ENCODE peak calls at places on chromosomes 4 and X, in six cellular contexts. H is esophagus squamous epithelium, N is IMR-90, L is uterus, Z is fibroblast of lung, K is RWPE2. R is an unnamed sample.

GRCh38 chr4:37279894-37280592 is 35.5 kb downstream of the NWD2 start:
- DNase-seq in H (no peak), N (no peak), L (no peak), Z (no peak), K (no peak), R (no peak)

GRCh38 chr4:169311643-169312365 is 41.0 kb upstream of the SH3RF1 start:
- DNase-seq in H (no peak), N (peak; percentile 59), L (no peak), Z (peak; percentile 39), K (no peak), R (peak; percentile 36)

GRCh38 chr4:146245899-146246298 is 31.6 kb downstream of the REELD1 start:
- DNase-seq in H (no peak), N (no peak), L (no peak), Z (peak; percentile 53), K (no peak), R (no peak)

GRCh38 chr4:162274354-162274753 is 110.6 kb upstream of the FSTL5 start:
- DNase-seq in H (no peak), N (no peak), L (no peak), Z (peak; percentile 4), K (no peak), R (no peak)

GRCh38 chr4:129014566-129015509 is 78.5 kb downstream of the SCLT1 start:
- DNase-seq in H (no peak), N (peak; percentile 14), L (no peak), Z (peak; percentile 45), K (no peak), R (no peak)

GRCh38 chrX:118521435-118521834 is 25.8 kb downstream of the DOCK11 start:
- DNase-seq in H (no peak), N (peak; percentile 76), L (no peak), Z (peak; percentile 61), K (no peak), R (no peak)

GRCh38 chr4:183344523-183345255 is 22.5 kb upstream of the CLDN24 start:
- DNase-seq in H (no peak), N (no peak), L (no peak), Z (no peak), K (no peak), R (no peak)

GRCh38 chr4:3629665-3630064 is 97.4 kb upstream of the LRPAP1 start:
- DNase-seq in H (no peak), N (no peak), L (no peak), Z (no peak), K (peak; percentile 30), R (no peak)

GRCh38 chrX:148380614-148381561 is 119.5 kb upstream of the AFF2 start:
- DNase-seq in H (no peak), N (no peak), L (no peak), Z (peak; percentile 32), K (no peak), R (no peak)

GRCh38 chrX:54181196-54181953 is 1.7 kb downstream of the FAM120C start:
- DNase-seq in H (no peak), N (peak; percentile 41), L (no peak), Z (peak; percentile 76), K (no peak), R (no peak)

GRCh38 chrX:54182864-54183613 is at the start of gene FAM120C:
- DNase-seq in H (peak; percentile 2), N (peak; percentile 64), L (peak; percentile 68), Z (peak; percentile 73), K (peak; percentile 52), R (peak; percentile 46)

GRCh38 chrX:54182194-54182863 is 725 bp downstream of the FAM120C start:
- DNase-seq in H (no peak), N (no peak), L (peak; percentile 43), Z (peak; percentile 38), K (peak; percentile 49), R (peak; percentile 30)

GRCh38 chrX:54178100-54178940 is 4.7 kb downstream of the FAM120C start:
- DNase-seq in H (no peak), N (peak; percentile 82), L (no peak), Z (peak; percentile 80), K (no peak), R (no peak)

DNA sequence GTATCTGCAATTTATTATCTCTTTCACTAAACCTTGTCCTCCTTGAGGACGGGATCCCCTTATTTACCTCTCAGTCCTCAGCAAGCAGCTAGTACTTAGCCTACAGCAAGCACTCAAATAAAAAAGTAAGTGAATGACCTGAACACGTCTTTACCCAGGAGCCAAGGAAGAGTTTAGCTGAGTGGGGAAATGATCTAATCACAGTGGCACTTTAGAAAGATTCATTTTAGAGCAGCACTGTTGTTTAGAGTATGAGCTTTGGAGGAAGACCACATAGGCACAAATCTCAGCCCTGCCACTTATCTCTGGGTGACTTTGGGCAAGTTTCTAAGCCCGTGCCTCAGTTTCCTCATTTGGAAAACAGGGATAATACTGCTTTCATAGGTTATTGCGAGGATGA is 2.7 kb downstream of the FAM120C start:
- DNase-seq in H (no peak), N (peak; percentile 58), L (no peak), Z (peak; percentile 57), K (no peak), R (no peak)
- H3K4me3 ChIP-seq in H (peak overlapping the region; percentile 29), N (peak overlapping the region; percentile 93), L (no peak overlapping the region), Z (peak overlapping the region; percentile 49), K (peak overlapping the region; percentile 85), R (no peak overlapping the region)

GRCh38 chr4:122854444-122854843 is 27.8 kb downstream of the FGF2 start:
- DNase-seq in H (no peak), N (no peak), L (peak; percentile 35), Z (peak; percentile 45), K (no peak), R (no peak)
- H3K4me3 ChIP-seq in H (peak overlapping the region; percentile 47), N (no peak overlapping the region), L (peak overlapping the region; percentile 1), Z (no peak overlapping the region), K (no peak overlapping the region), R (peak overlapping the region; percentile 1)

DNA sequence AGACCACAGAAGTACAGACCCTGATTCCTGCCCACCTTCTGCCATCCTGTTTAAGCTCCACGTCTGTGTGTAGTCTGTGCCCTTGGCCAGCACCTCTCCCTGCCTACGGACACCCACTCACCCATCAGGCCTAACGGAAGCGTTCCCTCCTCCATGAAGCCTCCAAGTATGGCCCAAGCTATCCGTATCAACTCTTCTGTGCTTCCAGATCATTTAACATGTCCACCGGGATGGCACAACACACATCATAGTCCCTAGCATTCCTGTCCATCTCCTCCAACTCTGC is 11.7 kb downstream of the WDR1 start:
- DNase-seq in H (no peak), N (no peak), L (no peak), Z (no peak), K (no peak), R (no peak)
- H3K4me3 ChIP-seq in H (peak overlapping the region; percentile 38), N (no peak overlapping the region), L (no peak overlapping the region), Z (no peak overlapping the region), K (no peak overlapping the region), R (no peak overlapping the region)

DNA sequence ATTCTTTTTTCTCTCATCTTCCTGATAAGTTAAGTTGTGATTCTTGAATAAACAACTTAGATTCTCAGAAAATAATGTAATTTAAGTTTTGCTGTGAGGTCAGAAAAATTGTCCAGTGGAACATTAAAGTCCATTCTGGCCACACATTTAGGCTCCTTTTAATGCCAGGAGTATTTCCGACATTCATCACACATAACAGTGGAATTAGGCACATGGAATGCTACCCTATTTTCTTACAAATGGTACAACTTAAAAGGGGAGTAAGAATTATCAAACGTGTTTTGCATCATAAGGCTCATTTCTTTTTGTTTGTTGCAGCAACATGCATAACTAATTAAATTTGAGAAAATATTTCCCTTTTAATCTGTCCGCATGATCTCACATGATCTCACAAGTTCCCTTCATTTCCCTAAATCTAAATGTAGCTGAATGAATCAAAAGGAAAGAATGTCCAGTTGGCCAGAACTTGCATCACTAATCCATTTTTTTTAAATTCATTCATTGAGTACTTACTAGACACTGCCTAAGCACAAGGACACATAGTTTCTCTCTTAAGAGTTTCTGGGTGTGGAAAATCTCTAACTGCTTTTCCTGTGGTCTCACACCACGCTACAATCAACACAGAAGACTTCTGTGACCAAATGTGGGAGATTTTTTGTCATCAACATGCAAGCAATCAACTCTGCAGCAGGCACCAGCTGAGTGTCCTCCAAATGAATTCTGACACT is 22.0 kb downstream of the SPARCL1 start:
- DNase-seq in H (no peak), N (peak; percentile 85), L (no peak), Z (peak; percentile 95), K (no peak), R (no peak)
- H3K4me3 ChIP-seq in H (no peak overlapping the region), N (no peak overlapping the region), L (no peak overlapping the region), Z (no peak overlapping the region), K (no peak overlapping the region), R (no peak overlapping the region)

DNA sequence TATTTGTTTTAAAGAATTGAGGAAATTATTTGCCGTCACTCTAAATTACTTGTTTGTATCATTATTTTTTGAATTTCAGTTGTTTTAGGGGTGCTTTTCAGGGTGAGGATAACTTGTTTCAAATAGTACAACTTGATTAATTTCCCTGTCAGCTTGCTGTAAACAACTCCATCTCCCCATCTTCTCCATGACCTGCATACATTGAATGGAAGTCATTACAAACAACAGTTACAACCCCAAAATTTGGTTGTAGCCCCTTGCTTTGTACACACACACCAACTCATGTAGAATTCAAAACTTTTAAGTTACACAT is 1.4 kb downstream of the MTHFD2L start:
- DNase-seq in H (no peak), N (no peak), L (no peak), Z (no peak), K (no peak), R (no peak)
- H3K4me3 ChIP-seq in H (peak overlapping the region; percentile 90), N (no peak overlapping the region), L (no peak overlapping the region), Z (no peak overlapping the region), K (no peak overlapping the region), R (no peak overlapping the region)

DNA sequence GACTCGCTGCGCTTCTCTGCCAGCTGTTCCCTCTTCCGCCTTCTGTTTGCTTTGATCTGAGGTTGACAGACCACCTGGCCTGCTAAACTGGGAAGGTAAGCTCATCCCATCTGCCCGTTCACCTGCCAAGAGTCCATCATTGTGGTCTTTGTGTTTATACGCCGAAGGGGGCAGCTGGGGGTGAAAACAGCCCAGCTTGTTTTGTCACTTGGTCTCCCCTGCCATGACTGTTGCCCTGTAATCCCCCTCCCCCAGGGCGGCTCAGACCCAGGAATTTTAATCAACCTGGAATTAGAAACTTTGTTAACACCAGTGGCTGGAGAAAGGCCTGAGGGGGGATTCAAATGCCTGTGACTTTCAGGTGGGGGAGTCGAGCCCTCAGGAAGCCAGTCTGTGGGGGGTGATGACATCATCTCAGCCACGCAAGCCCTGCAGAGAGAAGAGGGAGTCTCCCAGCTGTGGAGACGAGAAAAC is 333.3 kb downstream of the BCOR start:
- DNase-seq in H (no peak), N (peak; percentile 34), L (no peak), Z (peak; percentile 42), K (no peak), R (no peak)
- H3K4me3 ChIP-seq in H (no peak overlapping the region), N (no peak overlapping the region), L (no peak overlapping the region), Z (no peak overlapping the region), K (no peak overlapping the region), R (no peak overlapping the region)

GRCh38 chr4:7905461-7905915 is 34.2 kb downstream of the AFAP1 start:
- DNase-seq in H (no peak), N (no peak), L (peak; percentile 47), Z (peak; percentile 74), K (no peak), R (peak; percentile 57)
- H3K4me3 ChIP-seq in H (peak overlapping the region; percentile 20), N (no peak overlapping the region), L (peak overlapping the region; percentile 11), Z (no peak overlapping the region), K (no peak overlapping the region), R (peak overlapping the region; percentile 15)